ENCODE peak calls at places on chromosomes 16 and 17, in five cellular contexts. One of them, this sample, is unnamed.

GRCh38 chr16:66932076-66932475 is 2.1 kb downstream of the CIAO2B start:
- DNase-seq in SJSA1: no peak
- DNase-seq in mammary epithelial cell: no peak
- DNase-seq in GM23248: no peak
- DNase-seq in gastrocnemius medialis: no peak
- DNase-seq in this sample: no peak

GRCh38 chr17:79045830-79046500 is 22.0 kb downstream of the C1QTNF1 start:
- DNase-seq in SJSA1: peak; percentile 65
- DNase-seq in gastrocnemius medialis: peak; percentile 61
- DNase-seq in GM23248: peak; percentile 82
- DNase-seq in mammary epithelial cell: peak; percentile 48
- DNase-seq in this sample: peak; percentile 88

GRCh38 chr16:70391881-70392481 is 45.3 kb downstream of the DDX19A start:
- DNase-seq in SJSA1: peak; percentile 22
- DNase-seq in gastrocnemius medialis: peak; percentile 96
- DNase-seq in GM23248: peak; percentile 95
- DNase-seq in mammary epithelial cell: peak; percentile 43
- DNase-seq in this sample: no peak

GRCh38 chr17:82920150-82920549 is 80.3 kb upstream of the ZNF750 start:
- DNase-seq in mammary epithelial cell: no peak
- DNase-seq in gastrocnemius medialis: no peak
- DNase-seq in GM23248: no peak
- DNase-seq in SJSA1: no peak
- DNase-seq in this sample: no peak

GRCh38 chr17:41982026-41982989 is 15.7 kb downstream of the CNP start:
- DNase-seq in mammary epithelial cell: no peak
- DNase-seq in GM23248: no peak
- DNase-seq in SJSA1: no peak
- DNase-seq in gastrocnemius medialis: no peak
- DNase-seq in this sample: no peak

GRCh38 chr16:78562156-78562555 is 462.7 kb downstream of the WWOX start:
- DNase-seq in gastrocnemius medialis: no peak
- DNase-seq in mammary epithelial cell: no peak
- DNase-seq in GM23248: no peak
- DNase-seq in SJSA1: no peak
- DNase-seq in this sample: no peak

GRCh38 chr17:80475949-80476876 is at the start of gene NPTX1:
- DNase-seq in gastrocnemius medialis: no peak
- DNase-seq in GM23248: peak; percentile 60
- DNase-seq in mammary epithelial cell: no peak
- DNase-seq in SJSA1: no peak
- DNase-seq in this sample: no peak

GRCh38 chr16:16038950-16039349 is 89.5 kb downstream of the ABCC1 start:
- DNase-seq in gastrocnemius medialis: no peak
- DNase-seq in GM23248: no peak
- DNase-seq in mammary epithelial cell: no peak
- DNase-seq in SJSA1: no peak
- DNase-seq in this sample: no peak

GRCh38 chr17:2023692-2024571 is 1.2 kb downstream of the RTN4RL1 start:
- DNase-seq in gastrocnemius medialis: no peak
- DNase-seq in SJSA1: no peak
- DNase-seq in mammary epithelial cell: peak; percentile 37
- DNase-seq in GM23248: peak; percentile 58
- DNase-seq in this sample: no peak

GRCh38 chr17:42422958-42423712 is at the start of gene CAVIN1:
- DNase-seq in mammary epithelial cell: peak; percentile 98
- DNase-seq in gastrocnemius medialis: peak; percentile 100
- DNase-seq in GM23248: peak; percentile 99
- DNase-seq in SJSA1: peak; percentile 97
- DNase-seq in this sample: peak; percentile 99

GRCh38 chr17:70636517-70637133 is 467.3 kb downstream of the KCNJ2 start:
- DNase-seq in SJSA1: peak; percentile 23
- DNase-seq in GM23248: peak; percentile 60
- DNase-seq in gastrocnemius medialis: no peak
- DNase-seq in mammary epithelial cell: peak; percentile 30
- DNase-seq in this sample: no peak

GRCh38 chr17:50264263-50265113 is 9.8 kb upstream of the TMEM92 start:
- DNase-seq in gastrocnemius medialis: no peak
- DNase-seq in mammary epithelial cell: no peak
- DNase-seq in SJSA1: no peak
- DNase-seq in GM23248: peak; percentile 85
- DNase-seq in this sample: no peak

GRCh38 chr17:82583720-82584234 is 64.2 kb downstream of the FOXK2 start:
- DNase-seq in gastrocnemius medialis: no peak
- DNase-seq in SJSA1: no peak
- DNase-seq in GM23248: no peak
- DNase-seq in mammary epithelial cell: no peak
- DNase-seq in this sample: no peak

GRCh38 chr17:50129946-50130777 is at the start of gene SAMD14:
- DNase-seq in GM23248: peak; percentile 67
- DNase-seq in SJSA1: no peak
- DNase-seq in gastrocnemius medialis: no peak
- DNase-seq in mammary epithelial cell: no peak
- DNase-seq in this sample: no peak

DNA sequence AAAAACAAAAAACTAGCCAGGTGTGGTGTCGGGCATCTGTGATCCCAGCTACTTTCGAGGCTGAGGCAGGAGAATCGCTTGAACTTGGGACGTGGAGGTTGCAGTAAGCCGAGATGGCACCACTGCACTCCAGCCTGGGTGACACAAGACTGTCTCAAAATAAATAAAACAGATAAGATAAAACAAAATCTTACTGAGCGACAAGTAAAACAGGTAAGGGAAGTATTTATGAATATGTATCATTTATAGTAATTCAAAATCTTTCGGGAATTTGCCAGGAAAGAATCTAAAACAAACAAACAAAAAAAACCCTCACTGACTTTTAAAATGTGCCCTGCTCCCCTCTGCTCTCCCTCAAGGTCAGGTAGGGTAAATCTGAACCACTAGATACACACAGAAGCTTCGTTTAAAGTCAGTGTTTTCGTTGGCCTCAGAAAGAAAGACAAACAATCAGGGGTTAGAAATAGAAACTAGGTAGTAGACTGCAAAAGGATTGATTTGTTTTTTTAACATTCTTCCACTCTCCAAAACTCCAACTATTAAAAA is 2.1 kb downstream of the PRPSAP1 start:
- DNase-seq in gastrocnemius medialis: no peak
- DNase-seq in SJSA1: peak; percentile 47
- DNase-seq in GM23248: no peak
- DNase-seq in mammary epithelial cell: no peak
- DNase-seq in this sample: no peak
- H3K27me3 ChIP-seq in gastrocnemius medialis: no peaks in the 10 kb centered on the region
- H3K27me3 ChIP-seq in SJSA1: no peaks in the 10 kb centered on the region
- H3K27me3 ChIP-seq in GM23248: no peaks in the 10 kb centered on the region
- H3K27me3 ChIP-seq in mammary epithelial cell: no peaks in the 10 kb centered on the region
- H3K27me3 ChIP-seq in this sample: no peaks in the 10 kb centered on the region

GRCh38 chr16:3014971-3015370 is 2.2 kb downstream of the CLDN9 start:
- DNase-seq in GM23248: no peak
- DNase-seq in gastrocnemius medialis: no peak
- DNase-seq in mammary epithelial cell: no peak
- DNase-seq in SJSA1: no peak
- DNase-seq in this sample: no peak

GRCh38 chr16:3013491-3013951 is 798 bp downstream of the CLDN9 start:
- DNase-seq in mammary epithelial cell: no peak
- DNase-seq in gastrocnemius medialis: no peak
- DNase-seq in SJSA1: no peak
- DNase-seq in GM23248: no peak
- DNase-seq in this sample: no peak

GRCh38 chr16:3013998-3014690 is 1.4 kb downstream of the CLDN9 start:
- DNase-seq in GM23248: no peak
- DNase-seq in gastrocnemius medialis: no peak
- DNase-seq in mammary epithelial cell: no peak
- DNase-seq in SJSA1: no peak
- DNase-seq in this sample: no peak

GRCh38 chr16:3012246-3012645 is 477 bp upstream of the CLDN9 start:
- DNase-seq in mammary epithelial cell: no peak
- DNase-seq in GM23248: no peak
- DNase-seq in SJSA1: no peak
- DNase-seq in gastrocnemius medialis: no peak
- DNase-seq in this sample: no peak

DNA sequence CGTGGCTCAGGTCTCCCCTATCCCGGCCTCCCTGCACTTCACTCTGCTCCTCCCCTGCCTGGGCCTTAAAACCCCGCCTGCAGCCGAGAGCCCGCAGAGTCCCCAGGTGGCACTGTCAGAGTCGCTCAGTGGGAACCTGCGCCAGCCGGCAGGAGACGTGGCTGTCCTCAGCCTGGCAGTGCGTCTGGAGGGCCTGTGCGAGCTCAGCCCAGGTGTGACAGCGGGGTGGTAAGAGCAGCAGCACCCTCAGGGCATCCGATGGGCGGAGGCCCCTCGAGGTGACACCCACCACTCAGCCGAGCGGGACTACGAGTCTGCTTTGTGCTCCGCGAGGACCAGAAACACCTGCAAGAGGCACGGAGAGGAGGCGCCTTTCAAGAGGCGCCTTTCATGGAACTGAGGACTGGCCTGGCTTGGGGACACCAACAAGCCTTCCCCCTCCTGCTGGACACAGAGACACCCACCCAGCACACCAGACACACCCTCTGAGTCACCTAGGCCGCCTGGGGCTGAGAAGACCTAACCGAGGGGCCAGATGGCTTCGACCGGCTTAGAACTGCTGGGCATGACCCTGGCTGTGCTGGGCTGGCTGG is at the start of gene CLDN9:
- DNase-seq in GM23248: peak; percentile 58
- DNase-seq in mammary epithelial cell: no peak
- DNase-seq in gastrocnemius medialis: no peak
- DNase-seq in SJSA1: no peak
- DNase-seq in this sample: no peak
- H3K27me3 ChIP-seq in GM23248: peaks cover 13% of the 10 kb centered on the region
- H3K27me3 ChIP-seq in mammary epithelial cell: peaks cover 3% of the 10 kb centered on the region
- H3K27me3 ChIP-seq in gastrocnemius medialis: peaks cover 44% of the 10 kb centered on the region
- H3K27me3 ChIP-seq in SJSA1: peaks cover 58% of the 10 kb centered on the region
- H3K27me3 ChIP-seq in this sample: peaks cover 23% of the 10 kb centered on the region

GRCh38 chr17:73746314-73747073 is 102.2 kb upstream of the SDK2 start:
- DNase-seq in gastrocnemius medialis: no peak
- DNase-seq in GM23248: no peak
- DNase-seq in mammary epithelial cell: no peak
- DNase-seq in SJSA1: no peak
- DNase-seq in this sample: no peak
- H3K27me3 ChIP-seq in gastrocnemius medialis: peaks cover 6% of the 10 kb centered on the region
- H3K27me3 ChIP-seq in GM23248: peaks cover 13% of the 10 kb centered on the region
- H3K27me3 ChIP-seq in mammary epithelial cell: no peaks in the 10 kb centered on the region
- H3K27me3 ChIP-seq in SJSA1: peaks cover 61% of the 10 kb centered on the region
- H3K27me3 ChIP-seq in this sample: peaks cover 4% of the 10 kb centered on the region

DNA sequence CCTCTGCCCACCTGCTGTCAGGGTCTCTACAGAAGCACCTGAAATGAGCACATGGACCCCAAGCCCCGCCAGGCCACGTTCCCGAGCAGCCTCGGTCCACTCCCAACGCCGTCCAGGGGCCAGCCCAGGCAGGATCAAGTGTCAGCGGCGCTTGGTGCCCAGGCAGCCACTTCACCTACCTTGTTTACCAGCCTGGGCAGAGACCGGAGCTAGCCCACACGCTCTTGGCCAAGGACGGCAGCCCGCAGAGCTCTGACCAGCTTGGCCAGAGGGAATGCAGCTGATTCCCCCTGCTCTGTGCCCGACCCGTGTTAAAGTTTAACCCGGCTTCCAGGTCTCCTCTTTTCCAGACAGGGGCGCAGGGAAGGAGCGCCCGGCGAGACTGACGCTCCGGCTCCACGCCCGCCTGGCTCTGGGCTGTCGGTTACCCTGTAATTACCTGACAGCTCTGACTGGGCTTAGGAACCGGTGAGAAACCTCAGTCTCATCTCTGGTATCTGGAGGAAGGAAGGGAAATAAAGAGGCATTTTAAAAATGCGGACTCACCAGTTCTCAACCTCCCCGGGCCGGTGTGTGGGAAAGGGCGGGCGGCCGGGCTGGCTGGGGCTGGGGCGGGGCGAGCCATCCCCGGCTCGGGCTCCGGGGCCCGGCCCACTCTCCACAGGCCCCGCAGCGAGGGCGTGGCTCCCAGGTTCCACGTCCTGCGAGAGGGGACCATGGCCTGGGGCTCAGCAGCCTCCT is 4.6 kb downstream of the KIFC3 start:
- DNase-seq in SJSA1: no peak
- DNase-seq in GM23248: no peak
- DNase-seq in gastrocnemius medialis: peak; percentile 66
- DNase-seq in mammary epithelial cell: peak; percentile 80
- DNase-seq in this sample: no peak
- H3K27me3 ChIP-seq in SJSA1: no peaks in the 10 kb centered on the region
- H3K27me3 ChIP-seq in GM23248: no peaks in the 10 kb centered on the region
- H3K27me3 ChIP-seq in gastrocnemius medialis: no peaks in the 10 kb centered on the region
- H3K27me3 ChIP-seq in mammary epithelial cell: no peaks in the 10 kb centered on the region
- H3K27me3 ChIP-seq in this sample: no peaks in the 10 kb centered on the region

GRCh38 chr17:48745381-48746275 is 17.1 kb upstream of the HOXB13 start:
- DNase-seq in gastrocnemius medialis: no peak
- DNase-seq in SJSA1: no peak
- DNase-seq in mammary epithelial cell: no peak
- DNase-seq in GM23248: no peak
- DNase-seq in this sample: no peak

GRCh38 chr17:48737330-48738043 is 8.9 kb upstream of the HOXB13 start:
- DNase-seq in GM23248: no peak
- DNase-seq in gastrocnemius medialis: no peak
- DNase-seq in SJSA1: no peak
- DNase-seq in mammary epithelial cell: no peak
- DNase-seq in this sample: no peak

GRCh38 chr17:48738803-48739526 is 10.4 kb upstream of the HOXB13 start:
- DNase-seq in mammary epithelial cell: no peak
- DNase-seq in gastrocnemius medialis: no peak
- DNase-seq in SJSA1: no peak
- DNase-seq in GM23248: no peak
- DNase-seq in this sample: no peak

GRCh38 chr17:48738424-48738802 is 9.9 kb upstream of the HOXB13 start:
- DNase-seq in gastrocnemius medialis: no peak
- DNase-seq in GM23248: no peak
- DNase-seq in SJSA1: no peak
- DNase-seq in mammary epithelial cell: no peak
- DNase-seq in this sample: no peak

DNA sequence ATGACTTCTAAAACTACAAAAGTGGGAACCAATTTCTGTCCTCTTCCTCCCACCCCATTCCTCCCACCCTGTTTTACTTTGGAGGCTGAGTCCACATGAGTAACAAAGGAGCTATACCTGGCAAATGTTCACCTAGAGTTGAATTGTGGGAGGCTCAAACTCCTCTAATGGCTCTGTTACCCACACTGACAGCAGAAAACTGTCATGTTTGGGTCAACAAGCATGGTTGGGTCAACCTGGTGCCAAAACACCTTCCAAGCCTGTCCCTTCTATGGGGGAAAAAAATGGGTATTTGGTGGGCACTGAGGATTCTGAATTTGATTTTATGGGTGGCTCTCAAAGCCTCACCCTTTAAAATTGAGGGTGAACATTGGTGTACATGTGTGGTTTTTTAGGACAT is 12.0 kb upstream of the HOXB13 start:
- DNase-seq in SJSA1: no peak
- DNase-seq in GM23248: no peak
- DNase-seq in mammary epithelial cell: no peak
- DNase-seq in gastrocnemius medialis: no peak
- DNase-seq in this sample: no peak
- H3K27me3 ChIP-seq in SJSA1: peaks cover 93% of the 10 kb centered on the region
- H3K27me3 ChIP-seq in GM23248: peaks cover 99% of the 10 kb centered on the region
- H3K27me3 ChIP-seq in mammary epithelial cell: peaks cover 51% of the 10 kb centered on the region
- H3K27me3 ChIP-seq in gastrocnemius medialis: peaks cover 97% of the 10 kb centered on the region
- H3K27me3 ChIP-seq in this sample: peaks cover 20% of the 10 kb centered on the region

This sample was measured in ascending aorta.